ENCODE peak calls at places on chromosomes 2 and 18, in five cellular contexts. Y is adrenal gland, P is A549, F is right lobe of liver, T is breast epithelium. V is an unnamed sample.

GRCh38 chr2:51304341-51304740 is 272.4 kb upstream of the NRXN1 start:
- DNase-seq in F (no peak), T (no peak), Y (no peak), P (no peak), V (no peak)

GRCh38 chr2:33265584-33266338 is 210.7 kb upstream of the RASGRP3 start:
- DNase-seq in T (no peak), Y (no peak), F (no peak), P (peak; percentile 48), V (no peak)

GRCh38 chr2:239700946-239701345 is 300.1 kb upstream of the HDAC4 start:
- DNase-seq in P (no peak), Y (no peak), T (peak; percentile 35), F (no peak), V (no peak)

GRCh38 chr2:25955036-25955435 is 27.3 kb downstream of the KIF3C start:
- DNase-seq in P (no peak), Y (peak; percentile 70), T (no peak), F (no peak), V (no peak)

GRCh38 chr2:17166506-17166905 is 351.7 kb downstream of the RAD51AP2 start:
- DNase-seq in F (no peak), P (no peak), Y (no peak), T (no peak), V (no peak)

GRCh38 chr2:239129147-239129896 is 271.5 kb downstream of the HDAC4 start:
- DNase-seq in T (no peak), F (no peak), Y (no peak), P (no peak), V (no peak)

GRCh38 chr2:64760131-64760530 is 106.4 kb upstream of the SERTAD2 start:
- DNase-seq in P (no peak), Y (no peak), F (no peak), T (no peak), V (no peak)

GRCh38 chr2:38598991-38599295 is 3.8 kb downstream of the HNRNPLL start:
- DNase-seq in Y (no peak), F (no peak), T (no peak), P (no peak), V (no peak)

GRCh38 chr2:233846387-233847247 is 7.7 kb downstream of the HJURP start:
- DNase-seq in Y (no peak), T (no peak), P (no peak), F (no peak), V (no peak)

GRCh38 chr2:128091691-128092050 is 671 bp downstream of the UGGT1 start:
- DNase-seq in F (no peak), P (no peak), T (no peak), Y (no peak), V (no peak)

GRCh38 chr2:128786800-128787478 is 468.3 kb upstream of the HS6ST1 start:
- DNase-seq in F (no peak), P (no peak), T (no peak), Y (no peak), V (no peak)

GRCh38 chr2:26696352-26696816 is 3.9 kb downstream of the KCNK3 start:
- DNase-seq in P (peak; percentile 87), F (no peak), T (no peak), Y (peak; percentile 96), V (peak; percentile 20)

GRCh38 chr2:16036951-16037350 is 96.6 kb downstream of the MYCN start:
- DNase-seq in Y (no peak), F (no peak), P (no peak), T (no peak), V (no peak)

GRCh38 chr18:669077-669476 is 11.6 kb downstream of the TYMS start:
- DNase-seq in P (no peak), Y (no peak), T (no peak), F (no peak), V (no peak)

GRCh38 chr2:120390381-120391055 is 44.6 kb downstream of the INHBB start:
- DNase-seq in Y (no peak), F (no peak), P (no peak), T (no peak), V (no peak)

GRCh38 chr2:24304621-24305020 is 55.7 kb downstream of the ITSN2 start:
- DNase-seq in F (no peak), T (no peak), P (no peak), Y (no peak), V (no peak)

GRCh38 chr18:46035701-46036680 is 36.1 kb downstream of the PSTPIP2 start:
- DNase-seq in T (no peak), Y (no peak), P (no peak), F (no peak), V (no peak)

GRCh38 chr2:190947711-190948251 is 66.2 kb downstream of the STAT1 start:
- DNase-seq in T (no peak), Y (no peak), P (peak; percentile 75), F (no peak), V (no peak)

GRCh38 chr2:43818761-43819160 is 19.9 kb downstream of the ABCG5 start:
- DNase-seq in F (peak; percentile 65), T (no peak), Y (peak; percentile 79), P (peak; percentile 35), V (no peak)

GRCh38 chr18:25453556-25454269 is 101.7 kb upstream of the ZNF521 start:
- DNase-seq in Y (no peak), P (no peak), F (no peak), T (peak; percentile 32), V (no peak)

GRCh38 chr2:88874063-88874657 is 182.7 kb downstream of the RPIA start:
- DNase-seq in P (peak; percentile 71), F (no peak), Y (peak; percentile 30), T (no peak), V (no peak)

GRCh38 chr2:215866594-215866993 is 146.8 kb downstream of the MREG start:
- DNase-seq in T (no peak), F (no peak), Y (no peak), P (no peak), V (no peak)

GRCh38 chr2:131034122-131035051 is 58.9 kb downstream of the FAM168B start:
- DNase-seq in P (no peak), T (no peak), F (no peak), Y (peak; percentile 18), V (no peak)

GRCh38 chr18:28043631-28044030 is 133.3 kb downstream of the CDH2 start:
- DNase-seq in F (no peak), T (no peak), Y (no peak), P (no peak), V (no peak)

GRCh38 chr18:28040720-28041119 is 136.2 kb downstream of the CDH2 start:
- DNase-seq in Y (no peak), F (no peak), P (no peak), T (no peak), V (no peak)

GRCh38 chr18:28039078-28039477 is 137.9 kb downstream of the CDH2 start:
- DNase-seq in P (peak; percentile 74), F (no peak), Y (peak; percentile 78), T (no peak), V (peak; percentile 28)

GRCh38 chr18:28041366-28041765 is 135.6 kb downstream of the CDH2 start:
- DNase-seq in P (peak; percentile 47), T (no peak), Y (no peak), F (no peak), V (no peak)

DNA sequence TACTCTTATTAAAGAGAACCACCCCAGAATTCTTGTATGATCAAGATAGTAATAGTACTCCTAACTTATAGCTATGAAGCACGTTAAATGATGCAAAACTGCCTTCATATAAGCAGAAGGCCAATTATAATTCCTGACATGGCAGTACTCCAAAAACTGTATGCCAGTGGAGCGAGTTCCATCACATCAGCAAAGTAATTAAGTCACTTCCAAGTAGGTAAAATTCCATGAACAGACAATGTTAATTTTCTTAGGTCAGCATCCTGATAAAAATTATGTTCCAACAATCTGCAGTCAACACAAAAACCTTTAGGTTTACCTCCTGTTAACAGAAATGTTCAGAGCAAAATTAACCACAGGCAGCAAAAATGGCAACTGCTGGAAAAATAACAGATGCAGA is 136.7 kb downstream of the CDH2 start:
- DNase-seq in F (no peak), T (no peak), P (no peak), Y (no peak), V (no peak)
- H3K27ac ChIP-seq in F (no peak overlapping the region), T (no peak overlapping the region), P (peak overlapping the region; percentile 32), Y (no peak overlapping the region), V (no peak overlapping the region)

GRCh38 chr2:29892576-29892975 is 28.8 kb downstream of the ALK start:
- DNase-seq in T (no peak), Y (no peak), P (no peak), F (no peak), V (no peak)
- TF ChIP-seq POLR2A in T (no peak), Y (no peak), P (no peak), F (no peak), V (no peak)

GRCh38 chr18:74463271-74463670 is 6.2 kb upstream of the DIPK1C start:
- DNase-seq in P (no peak), F (no peak), Y (no peak), T (peak; percentile 2), V (no peak)

GRCh38 chr18:74473976-74474375 is 16.9 kb upstream of the DIPK1C start:
- DNase-seq in T (no peak), P (no peak), F (no peak), Y (no peak), V (no peak)

GRCh38 chr18:74472312-74472711 is 15.2 kb upstream of the DIPK1C start:
- DNase-seq in P (no peak), F (no peak), Y (no peak), T (no peak), V (no peak)

GRCh38 chr18:74465775-74466174 is 8.7 kb upstream of the DIPK1C start:
- DNase-seq in T (peak; percentile 5), P (no peak), Y (no peak), F (no peak), V (no peak)

DNA sequence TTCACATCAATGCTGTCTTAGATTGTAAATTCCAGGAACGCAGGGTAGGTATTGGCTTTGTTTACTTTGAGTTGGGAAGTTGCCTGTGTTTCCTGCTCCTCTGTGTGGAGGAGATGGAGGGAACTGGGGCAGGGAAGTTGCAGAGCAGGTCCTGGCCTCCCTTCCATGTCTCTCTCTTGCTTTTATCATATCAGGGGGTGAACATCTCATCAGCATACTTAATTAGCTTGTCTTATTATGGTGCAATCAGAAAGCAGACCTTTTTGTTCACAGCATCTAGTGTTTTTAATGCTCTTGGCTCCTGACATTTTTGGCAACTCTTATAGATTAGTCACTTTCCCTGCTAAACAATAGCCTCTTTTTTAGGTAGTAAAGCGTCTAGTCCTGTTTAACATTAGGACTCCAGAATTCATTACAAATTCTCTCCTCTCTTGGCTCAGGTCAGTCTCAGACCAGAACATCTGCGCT is 11.5 kb upstream of the DIPK1C start:
- DNase-seq in Y (no peak), T (no peak), F (no peak), P (no peak), V (no peak)
- H3K27ac ChIP-seq in Y (no peak overlapping the region), T (peak overlapping the region; percentile 41), F (no peak overlapping the region), P (no peak overlapping the region), V (peak overlapping the region; percentile 19)

GRCh38 chr2:27738349-27739057 is 33.0 kb upstream of the MRPL33 start:
- DNase-seq in T (no peak), P (no peak), F (no peak), Y (no peak), V (no peak)
- TF ChIP-seq POLR2A in T (no peak), P (no peak), F (peak; percentile 27), Y (no peak), V (no peak)

DNA sequence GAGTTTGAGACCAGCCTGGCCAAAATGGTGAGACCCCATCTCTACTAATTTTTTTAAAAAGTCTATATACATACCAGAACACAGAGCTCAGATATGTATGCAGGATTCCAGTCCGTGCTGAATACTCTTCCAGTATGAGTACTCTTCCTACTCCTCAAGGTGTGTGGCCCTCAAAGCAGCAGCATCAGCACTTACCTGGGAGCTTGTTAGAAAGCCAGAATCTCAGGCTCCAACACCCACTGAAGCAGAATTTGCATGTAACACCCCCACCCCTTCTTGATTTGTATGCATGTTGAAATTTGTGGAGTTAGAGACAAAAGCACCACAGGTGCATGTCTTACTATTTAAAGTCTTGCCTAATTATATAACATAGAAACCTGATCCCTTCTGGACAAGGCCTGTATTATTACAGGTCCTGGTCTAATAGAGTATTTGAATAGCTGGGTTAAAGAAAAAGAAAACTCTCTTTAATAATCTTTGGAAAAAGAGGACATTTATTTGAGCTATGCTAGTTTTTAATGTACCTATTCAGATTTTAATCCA is 50.3 kb upstream of the NFE2L2 start:
- DNase-seq in F (no peak), T (no peak), P (no peak), Y (no peak), V (no peak)
- H3K27ac ChIP-seq in F (no peak overlapping the region), T (peak overlapping the region; percentile 18), P (no peak overlapping the region), Y (no peak overlapping the region), V (no peak overlapping the region)